ENCODE peak calls at places on chromosomes 4 and X, in six cellular contexts. One of them, this sample, is unnamed.

GRCh38 chr4:78179188-78179587 is 122.1 kb downstream of the FRAS1 start:
- DNase-seq in SK-N-SH: no peak
- DNase-seq in HCT116: no peak
- DNase-seq in K562: no peak
- DNase-seq in HepG2: no peak
- DNase-seq in GM12878: no peak
- DNase-seq in this sample: no peak

GRCh38 chr4:176150283-176150682 is 45.1 kb downstream of the SPATA4 start:
- DNase-seq in SK-N-SH: peak
- DNase-seq in HCT116: peak
- DNase-seq in K562: no peak
- DNase-seq in HepG2: peak
- DNase-seq in GM12878: no peak
- DNase-seq in this sample: peak

GRCh38 chr4:153467154-153467896 is 1.2 kb downstream of the TMEM131L start:
- DNase-seq in SK-N-SH: peak
- DNase-seq in HCT116: peak
- DNase-seq in K562: peak
- DNase-seq in HepG2: peak
- DNase-seq in GM12878: peak
- DNase-seq in this sample: peak

GRCh38 chrX:21798677-21799219 is 40.7 kb upstream of the MBTPS2 start:
- DNase-seq in SK-N-SH: no peak
- DNase-seq in HCT116: peak
- DNase-seq in K562: no peak
- DNase-seq in HepG2: peak
- DNase-seq in GM12878: no peak
- DNase-seq in this sample: no peak

GRCh38 chr4:108139089-108139488 is 29.6 kb downstream of the LEF1 start:
- DNase-seq in SK-N-SH: no peak
- DNase-seq in HCT116: no peak
- DNase-seq in K562: no peak
- DNase-seq in HepG2: no peak
- DNase-seq in GM12878: no peak
- DNase-seq in this sample: no peak

GRCh38 chrX:39773150-39773549 is 324.6 kb downstream of the BCOR start:
- DNase-seq in SK-N-SH: no peak
- DNase-seq in HCT116: no peak
- DNase-seq in K562: no peak
- DNase-seq in HepG2: no peak
- DNase-seq in GM12878: no peak
- DNase-seq in this sample: no peak

GRCh38 chrX:63513825-63514574 is 162.9 kb upstream of the SPIN4 start:
- DNase-seq in SK-N-SH: no peak
- DNase-seq in HCT116: no peak
- DNase-seq in K562: no peak
- DNase-seq in HepG2: no peak
- DNase-seq in GM12878: no peak
- DNase-seq in this sample: peak

GRCh38 chrX:41108007-41108683 is 22.9 kb downstream of the USP9X start:
- DNase-seq in SK-N-SH: no peak
- DNase-seq in HCT116: no peak
- DNase-seq in K562: no peak
- DNase-seq in HepG2: no peak
- DNase-seq in GM12878: no peak
- DNase-seq in this sample: no peak

GRCh38 chr4:34108456-34108855 is 2135.9 kb downstream of the ARAP2 start:
- DNase-seq in SK-N-SH: no peak
- DNase-seq in HCT116: no peak
- DNase-seq in K562: no peak
- DNase-seq in HepG2: no peak
- DNase-seq in GM12878: no peak
- DNase-seq in this sample: no peak

GRCh38 chr4:8534129-8534528 is 46.1 kb upstream of the GPR78 start:
- DNase-seq in SK-N-SH: no peak
- DNase-seq in HCT116: peak
- DNase-seq in K562: no peak
- DNase-seq in HepG2: no peak
- DNase-seq in GM12878: peak
- DNase-seq in this sample: peak

GRCh38 chr4:44425614-44426208 is 22.9 kb downstream of the KCTD8 start:
- DNase-seq in SK-N-SH: peak
- DNase-seq in HCT116: no peak
- DNase-seq in K562: no peak
- DNase-seq in HepG2: no peak
- DNase-seq in GM12878: no peak
- DNase-seq in this sample: no peak

GRCh38 chr4:236028-236427 is 69.2 kb downstream of the ZNF732 start:
- DNase-seq in SK-N-SH: no peak
- DNase-seq in HCT116: no peak
- DNase-seq in K562: no peak
- DNase-seq in HepG2: no peak
- DNase-seq in GM12878: no peak
- DNase-seq in this sample: no peak

GRCh38 chr4:56757270-56757746 is 64.2 kb downstream of the SPINK2 start:
- DNase-seq in SK-N-SH: no peak
- DNase-seq in HCT116: no peak
- DNase-seq in K562: no peak
- DNase-seq in HepG2: no peak
- DNase-seq in GM12878: no peak
- DNase-seq in this sample: no peak

GRCh38 chr4:2254665-2255500 is 7.0 kb downstream of the MXD4 start:
- DNase-seq in SK-N-SH: peak
- DNase-seq in HCT116: no peak
- DNase-seq in K562: no peak
- DNase-seq in HepG2: no peak
- DNase-seq in GM12878: no peak
- DNase-seq in this sample: no peak

GRCh38 chr4:140249351-140249750 is 95.4 kb upstream of the MAML3 start:
- DNase-seq in SK-N-SH: no peak
- DNase-seq in HCT116: no peak
- DNase-seq in K562: no peak
- DNase-seq in HepG2: no peak
- DNase-seq in GM12878: no peak
- DNase-seq in this sample: no peak

GRCh38 chr4:123825596-123826291 is 429.1 kb downstream of the SPRY1 start:
- DNase-seq in SK-N-SH: no peak
- DNase-seq in HCT116: no peak
- DNase-seq in K562: no peak
- DNase-seq in HepG2: no peak
- DNase-seq in GM12878: no peak
- DNase-seq in this sample: no peak

GRCh38 chr4:38591617-38592337 is 72.2 kb upstream of the KLF3 start:
- DNase-seq in SK-N-SH: no peak
- DNase-seq in HCT116: no peak
- DNase-seq in K562: no peak
- DNase-seq in HepG2: no peak
- DNase-seq in GM12878: no peak
- DNase-seq in this sample: peak

GRCh38 chr4:28092610-28093009 is 1232.0 kb downstream of the STIM2 start:
- DNase-seq in SK-N-SH: no peak
- DNase-seq in HCT116: peak
- DNase-seq in K562: no peak
- DNase-seq in HepG2: no peak
- DNase-seq in GM12878: no peak
- DNase-seq in this sample: no peak

GRCh38 chr4:111070390-111070789 is 447.5 kb upstream of the PITX2 start:
- DNase-seq in SK-N-SH: no peak
- DNase-seq in HCT116: no peak
- DNase-seq in K562: no peak
- DNase-seq in HepG2: no peak
- DNase-seq in GM12878: no peak
- DNase-seq in this sample: no peak

GRCh38 chr4:101103381-101104142 is 243.8 kb downstream of the PPP3CA start:
- DNase-seq in SK-N-SH: peak
- DNase-seq in HCT116: no peak
- DNase-seq in K562: no peak
- DNase-seq in HepG2: no peak
- DNase-seq in GM12878: no peak
- DNase-seq in this sample: no peak

GRCh38 chrX:136541294-136541693 is 9.3 kb downstream of the VGLL1 start:
- DNase-seq in SK-N-SH: no peak
- DNase-seq in HCT116: no peak
- DNase-seq in K562: no peak
- DNase-seq in HepG2: no peak
- DNase-seq in GM12878: no peak
- DNase-seq in this sample: no peak

GRCh38 chr4:98710831-98711230 is 52.4 kb upstream of the TSPAN5 start:
- DNase-seq in SK-N-SH: no peak
- DNase-seq in HCT116: no peak
- DNase-seq in K562: no peak
- DNase-seq in HepG2: no peak
- DNase-seq in GM12878: no peak
- DNase-seq in this sample: peak

GRCh38 chr4:142095886-142096605 is 459.7 kb downstream of the IL15 start:
- DNase-seq in SK-N-SH: no peak
- DNase-seq in HCT116: peak
- DNase-seq in K562: no peak
- DNase-seq in HepG2: no peak
- DNase-seq in GM12878: no peak
- DNase-seq in this sample: peak

GRCh38 chr4:140059159-140059558 is 94.8 kb downstream of the MAML3 start:
- DNase-seq in SK-N-SH: no peak
- DNase-seq in HCT116: no peak
- DNase-seq in K562: no peak
- DNase-seq in HepG2: no peak
- DNase-seq in GM12878: no peak
- DNase-seq in this sample: no peak

GRCh38 chr4:70714061-70714468 is 7.7 kb upstream of the RUFY3 start:
- DNase-seq in SK-N-SH: no peak
- DNase-seq in HCT116: no peak
- DNase-seq in K562: no peak
- DNase-seq in HepG2: peak
- DNase-seq in GM12878: no peak
- DNase-seq in this sample: no peak

GRCh38 chr4:180962268-180962667 is 1280.9 kb upstream of the TENM3 start:
- DNase-seq in SK-N-SH: no peak
- DNase-seq in HCT116: no peak
- DNase-seq in K562: no peak
- DNase-seq in HepG2: no peak
- DNase-seq in GM12878: no peak
- DNase-seq in this sample: no peak

GRCh38 chrX:97399400-97399799 is 515.7 kb downstream of the RPA4 start:
- DNase-seq in SK-N-SH: no peak
- DNase-seq in HCT116: no peak
- DNase-seq in K562: no peak
- DNase-seq in HepG2: no peak
- DNase-seq in GM12878: peak
- DNase-seq in this sample: no peak

GRCh38 chrX:70046978-70047377 is 2.8 kb downstream of the AWAT2 start:
- DNase-seq in SK-N-SH: no peak
- DNase-seq in HCT116: no peak
- DNase-seq in K562: no peak
- DNase-seq in HepG2: no peak
- DNase-seq in GM12878: no peak
- DNase-seq in this sample: no peak

GRCh38 chr4:168784786-168785461 is 225.1 kb downstream of the CBR4 start:
- DNase-seq in SK-N-SH: no peak
- DNase-seq in HCT116: no peak
- DNase-seq in K562: no peak
- DNase-seq in HepG2: no peak
- DNase-seq in GM12878: no peak
- DNase-seq in this sample: no peak

GRCh38 chrX:15242899-15243555 is 26.9 kb downstream of the ASB9 start:
- DNase-seq in SK-N-SH: peak
- DNase-seq in HCT116: peak
- DNase-seq in K562: peak
- DNase-seq in HepG2: peak
- DNase-seq in GM12878: peak
- DNase-seq in this sample: peak

GRCh38 chr4:87500107-87500462 is 29.1 kb downstream of the SPARCL1 start:
- DNase-seq in SK-N-SH: no peak
- DNase-seq in HCT116: no peak
- DNase-seq in K562: no peak
- DNase-seq in HepG2: no peak
- DNase-seq in GM12878: no peak
- DNase-seq in this sample: no peak
- TF ChIP-seq JUND in SK-N-SH: no peak
- TF ChIP-seq JUND in HCT116: no peak
- TF ChIP-seq JUND in K562: no peak
- TF ChIP-seq JUND in HepG2: no peak
- TF ChIP-seq JUND in GM12878: no peak
- TF ChIP-seq JUND in this sample: no peak

GRCh38 chr4:167602157-167602556 is 367.9 kb upstream of the SPOCK3 start:
- DNase-seq in SK-N-SH: no peak
- DNase-seq in HCT116: no peak
- DNase-seq in K562: no peak
- DNase-seq in HepG2: no peak
- DNase-seq in GM12878: no peak
- DNase-seq in this sample: no peak

GRCh38 chr4:167606551-167606950 is 372.3 kb upstream of the SPOCK3 start:
- DNase-seq in SK-N-SH: no peak
- DNase-seq in HCT116: no peak
- DNase-seq in K562: no peak
- DNase-seq in HepG2: no peak
- DNase-seq in GM12878: no peak
- DNase-seq in this sample: no peak
- TF ChIP-seq JUND in SK-N-SH: no peak
- TF ChIP-seq JUND in HCT116: no peak
- TF ChIP-seq JUND in K562: no peak
- TF ChIP-seq JUND in HepG2: no peak
- TF ChIP-seq JUND in GM12878: no peak
- TF ChIP-seq JUND in this sample: no peak

GRCh38 chr4:95545526-95545925 is 3.2 kb downstream of the UNC5C start:
- DNase-seq in SK-N-SH: no peak
- DNase-seq in HCT116: no peak
- DNase-seq in K562: no peak
- DNase-seq in HepG2: no peak
- DNase-seq in GM12878: no peak
- DNase-seq in this sample: no peak

GRCh38 chr4:95546866-95547707 is 1.7 kb downstream of the UNC5C start:
- DNase-seq in SK-N-SH: peak
- DNase-seq in HCT116: no peak
- DNase-seq in K562: no peak
- DNase-seq in HepG2: no peak
- DNase-seq in GM12878: no peak
- DNase-seq in this sample: no peak

GRCh38 chr4:95546236-95546635 is 2.5 kb downstream of the UNC5C start:
- DNase-seq in SK-N-SH: no peak
- DNase-seq in HCT116: no peak
- DNase-seq in K562: no peak
- DNase-seq in HepG2: no peak
- DNase-seq in GM12878: no peak
- DNase-seq in this sample: no peak

GRCh38 chr4:95541889-95542607 is 6.7 kb downstream of the UNC5C start:
- DNase-seq in SK-N-SH: no peak
- DNase-seq in HCT116: no peak
- DNase-seq in K562: no peak
- DNase-seq in HepG2: no peak
- DNase-seq in GM12878: peak
- DNase-seq in this sample: no peak

GRCh38 chr4:95544433-95545103 is 4.2 kb downstream of the UNC5C start:
- DNase-seq in SK-N-SH: no peak
- DNase-seq in HCT116: no peak
- DNase-seq in K562: no peak
- DNase-seq in HepG2: no peak
- DNase-seq in GM12878: no peak
- DNase-seq in this sample: no peak
- TF ChIP-seq JUND in SK-N-SH: no peak
- TF ChIP-seq JUND in HCT116: no peak
- TF ChIP-seq JUND in K562: no peak
- TF ChIP-seq JUND in HepG2: no peak
- TF ChIP-seq JUND in GM12878: no peak
- TF ChIP-seq JUND in this sample: no peak

GRCh38 chr4:183142566-183143545 is 43.8 kb downstream of the WWC2 start:
- DNase-seq in SK-N-SH: peak
- DNase-seq in HCT116: no peak
- DNase-seq in K562: no peak
- DNase-seq in HepG2: no peak
- DNase-seq in GM12878: no peak
- DNase-seq in this sample: no peak
- TF ChIP-seq JUND in SK-N-SH: peak
- TF ChIP-seq JUND in HCT116: no peak
- TF ChIP-seq JUND in K562: no peak
- TF ChIP-seq JUND in HepG2: no peak
- TF ChIP-seq JUND in GM12878: no peak
- TF ChIP-seq JUND in this sample: no peak